ENCODE peak calls at places on chromosome 22, in six cellular contexts. C, T, X, F, W and G are unnamed samples.

GRCh38 chr22:30310881-30311771 is 15.6 kb downstream of the TBC1D10A start:
- DNase-seq in C (peak), T (no peak), X (no peak), F (no peak), W (peak), G (no peak)

GRCh38 chr22:19764636-19765476 is 4.3 kb downstream of the TBX1 start:
- DNase-seq in C (no peak), T (no peak), X (no peak), F (no peak), W (no peak), G (no peak)

GRCh38 chr22:32818446-32819115 is 17.1 kb downstream of the TIMP3 start:
- DNase-seq in C (no peak), T (no peak), X (no peak), F (no peak), W (no peak), G (no peak)

GRCh38 chr22:36824655-36825054 is 7.8 kb upstream of the PVALB start:
- DNase-seq in C (no peak), T (no peak), X (no peak), F (no peak), W (no peak), G (no peak)

GRCh38 chr22:23829845-23830372 is 8.9 kb downstream of the DERL3 start:
- DNase-seq in C (peak), T (no peak), X (no peak), F (peak), W (no peak), G (no peak)

GRCh38 chr22:42076764-42077485 is 2.6 kb upstream of the SMDT1 start:
- DNase-seq in C (no peak), T (no peak), X (no peak), F (no peak), W (no peak), G (no peak)

GRCh38 chr22:42326786-42327185 is 56.3 kb upstream of the TCF20 start:
- DNase-seq in C (no peak), T (no peak), X (no peak), F (no peak), W (no peak), G (no peak)

GRCh38 chr22:44424867-44425351 is 73.1 kb downstream of the RTL6 start:
- DNase-seq in C (no peak), T (no peak), X (no peak), F (no peak), W (no peak), G (no peak)

GRCh38 chr22:31477329-31477728 is 12.3 kb downstream of the EIF4ENIF1 start:
- DNase-seq in C (no peak), T (no peak), X (no peak), F (no peak), W (no peak), G (no peak)

GRCh38 chr22:40241200-40241763 is 63.6 kb downstream of the TNRC6B start:
- DNase-seq in C (no peak), T (peak), X (no peak), F (no peak), W (no peak), G (no peak)

GRCh38 chr22:44671742-44672141 is 30.3 kb upstream of the PRR5 start:
- DNase-seq in C (no peak), T (peak), X (no peak), F (no peak), W (no peak), G (no peak)

GRCh38 chr22:46078241-46079092 is 71.9 kb upstream of the PPARA start:
- DNase-seq in C (peak), T (no peak), X (no peak), F (no peak), W (peak), G (no peak)

GRCh38 chr22:22465782-22466181 is 42.8 kb downstream of the ZNF280B start:
- DNase-seq in C (no peak), T (no peak), X (no peak), F (no peak), W (no peak), G (no peak)

GRCh38 chr22:36541831-36542391 is 12.9 kb upstream of the EIF3D start:
- DNase-seq in C (peak), T (peak), X (no peak), F (peak), W (no peak), G (no peak)

GRCh38 chr22:46303347-46303965 is 6.8 kb downstream of the GTSE1 start:
- DNase-seq in C (peak), T (no peak), X (no peak), F (no peak), W (no peak), G (no peak)

GRCh38 chr22:48795664-48796063 is 1032.0 kb downstream of the BRD1 start:
- DNase-seq in C (no peak), T (no peak), X (no peak), F (no peak), W (no peak), G (no peak)

GRCh38 chr22:36334838-36335603 is 52.7 kb downstream of the MYH9 start:
- DNase-seq in C (peak), T (peak), X (no peak), F (peak), W (peak), G (no peak)

GRCh38 chr22:50318698-50319411 is 8.0 kb downstream of the DENND6B start:
- DNase-seq in C (no peak), T (no peak), X (no peak), F (no peak), W (no peak), G (no peak)

GRCh38 chr22:32803020-32803758 is 1.7 kb downstream of the TIMP3 start:
- DNase-seq in C (peak), T (no peak), X (no peak), F (no peak), W (no peak), G (no peak)